ENCODE peak calls at places on chromosome 15, in ten cellular contexts. K is NT2/D1, J is cardiac muscle cell, E is pancreas, H is PC-9, M is mammary epithelial cell, Z is uterus, N is stomach, O is Panc1, G is ovary. T is an unnamed sample. For H3K4me1, the result is how much of the 10 kb centered on the place peaks cover.

GRCh38 chr15:65033659-65034269 is 4.3 kb upstream of the MTFMT start:
- DNase-seq in K (no peak), J (peak), E (no peak), H (no peak), M (peak), Z (no peak), N (no peak), O (no peak), G (no peak), T (peak)

GRCh38 chr15:66294157-66294931 is 976 bp downstream of the DIS3L start:
- DNase-seq in K (no peak), J (peak), E (no peak), H (peak), M (peak), Z (peak), N (no peak), O (peak), G (no peak), T (peak)

GRCh38 chr15:74632601-74633000 is 17.0 kb downstream of the CLK3 start:
- DNase-seq in K (no peak), J (no peak), E (no peak), H (no peak), M (no peak), Z (no peak), N (no peak), O (no peak), G (peak), T (no peak)

GRCh38 chr15:54131410-54131809 is 153.2 kb downstream of the UNC13C start:
- DNase-seq in K (no peak), J (no peak), E (no peak), H (no peak), M (no peak), Z (no peak), N (no peak), O (no peak), G (no peak), T (no peak)

GRCh38 chr15:80530737-80531365 is 126.7 kb downstream of the ARNT2 start:
- DNase-seq in K (no peak), J (peak), E (no peak), H (no peak), M (no peak), Z (no peak), N (no peak), O (no peak), G (no peak), T (no peak)

GRCh38 chr15:57298204-57298603 is 78.1 kb upstream of the CGNL1 start:
- DNase-seq in K (no peak), J (no peak), E (no peak), H (no peak), M (no peak), Z (no peak), N (no peak), O (no peak), G (no peak), T (peak)

GRCh38 chr15:40103124-40103858 is 5.4 kb downstream of the BMF start:
- DNase-seq in K (no peak), J (peak), E (peak), H (peak), M (peak), Z (peak), N (peak), O (no peak), G (peak), T (peak)

GRCh38 chr15:47194718-47195117 is 522.6 kb upstream of the SEMA6D start:
- DNase-seq in K (no peak), J (peak), E (no peak), H (no peak), M (peak), Z (no peak), N (no peak), O (peak), G (no peak), T (no peak)

GRCh38 chr15:75675579-75676404 is 28.1 kb downstream of the SNX33 start:
- DNase-seq in K (no peak), J (no peak), E (no peak), H (no peak), M (no peak), Z (peak), N (no peak), O (no peak), G (no peak), T (no peak)

GRCh38 chr15:72306211-72306785 is 13.7 kb downstream of the CELF6 start:
- DNase-seq in K (peak), J (peak), E (no peak), H (no peak), M (no peak), Z (no peak), N (no peak), O (no peak), G (no peak), T (no peak)

GRCh38 chr15:25089577-25089976 is 134.8 kb downstream of the SNRPN start:
- DNase-seq in K (no peak), J (no peak), E (no peak), H (no peak), M (no peak), Z (no peak), N (no peak), O (no peak), G (no peak), T (no peak)

GRCh38 chr15:92083190-92083589 is 229.7 kb downstream of the SLCO3A1 start:
- DNase-seq in K (no peak), J (no peak), E (no peak), H (no peak), M (no peak), Z (no peak), N (no peak), O (no peak), G (no peak), T (no peak)

GRCh38 chr15:44394062-44394461 is 33.4 kb upstream of the CTDSPL2 start:
- DNase-seq in K (no peak), J (peak), E (no peak), H (no peak), M (no peak), Z (no peak), N (no peak), O (no peak), G (no peak), T (no peak)

GRCh38 chr15:91660174-91660649 is 193.3 kb upstream of the SLCO3A1 start:
- DNase-seq in K (no peak), J (no peak), E (no peak), H (no peak), M (no peak), Z (no peak), N (no peak), O (no peak), G (no peak), T (no peak)

GRCh38 chr15:56074866-56075265 is 81.5 kb upstream of the NEDD4 start:
- DNase-seq in K (no peak), J (no peak), E (no peak), H (no peak), M (no peak), Z (no peak), N (no peak), O (no peak), G (no peak), T (peak)

GRCh38 chr15:28942521-28943035 is 56.8 kb downstream of the APBA2 start:
- DNase-seq in K (no peak), J (no peak), E (no peak), H (no peak), M (no peak), Z (no peak), N (peak), O (no peak), G (peak), T (peak)

GRCh38 chr15:75844629-75845390 is 1.6 kb downstream of the UBE2Q2 start:
- DNase-seq in K (no peak), J (no peak), E (no peak), H (no peak), M (no peak), Z (no peak), N (no peak), O (no peak), G (no peak), T (no peak)

GRCh38 chr15:68318931-68319909 is 41.7 kb downstream of the FEM1B start:
- DNase-seq in K (no peak), J (no peak), E (no peak), H (no peak), M (no peak), Z (no peak), N (no peak), O (no peak), G (peak), T (no peak)

GRCh38 chr15:39698444-39699390 is 83.9 kb downstream of the FSIP1 start:
- DNase-seq in K (no peak), J (peak), E (no peak), H (no peak), M (no peak), Z (no peak), N (no peak), O (no peak), G (no peak), T (no peak)

GRCh38 chr15:39939487-39940452 is 5.9 kb downstream of the EIF2AK4 start:
- DNase-seq in K (no peak), J (no peak), E (no peak), H (no peak), M (no peak), Z (no peak), N (no peak), O (no peak), G (no peak), T (no peak)

GRCh38 chr15:70758790-70759462 is 4.4 kb downstream of the UACA start:
- DNase-seq in K (no peak), J (no peak), E (no peak), H (no peak), M (no peak), Z (no peak), N (no peak), O (no peak), G (no peak), T (no peak)

GRCh38 chr15:28885630-28886430 is at the start of gene APBA2:
- DNase-seq in K (no peak), J (peak), E (peak), H (no peak), M (peak), Z (no peak), N (no peak), O (no peak), G (no peak), T (no peak)

GRCh38 chr15:32869814-32870213 is 152.0 kb downstream of the GREM1 start:
- DNase-seq in K (no peak), J (no peak), E (no peak), H (no peak), M (no peak), Z (no peak), N (no peak), O (no peak), G (no peak), T (peak)
- H3K4me1 ChIP-seq in K (under half), J (under half), E (under half), H (under half), M (under half), Z (under half), N (under half), O (under half), G (under half), T (half or more)

GRCh38 chr15:89326316-89326715 is 8.3 kb downstream of the POLG start:
- DNase-seq in K (no peak), J (no peak), E (no peak), H (no peak), M (no peak), Z (no peak), N (no peak), O (no peak), G (no peak), T (no peak)

GRCh38 chr15:89325039-89325803 is 9.4 kb downstream of the POLG start:
- DNase-seq in K (no peak), J (no peak), E (no peak), H (no peak), M (no peak), Z (no peak), N (no peak), O (no peak), G (no peak), T (no peak)

GRCh38 chr15:89321521-89322410 is 12.9 kb downstream of the POLG start:
- DNase-seq in K (no peak), J (no peak), E (no peak), H (no peak), M (no peak), Z (no peak), N (peak), O (no peak), G (peak), T (no peak)

GRCh38 chr15:89322822-89323221 is 11.8 kb downstream of the POLG start:
- DNase-seq in K (no peak), J (no peak), E (no peak), H (no peak), M (no peak), Z (no peak), N (no peak), O (no peak), G (peak), T (no peak)

DNA sequence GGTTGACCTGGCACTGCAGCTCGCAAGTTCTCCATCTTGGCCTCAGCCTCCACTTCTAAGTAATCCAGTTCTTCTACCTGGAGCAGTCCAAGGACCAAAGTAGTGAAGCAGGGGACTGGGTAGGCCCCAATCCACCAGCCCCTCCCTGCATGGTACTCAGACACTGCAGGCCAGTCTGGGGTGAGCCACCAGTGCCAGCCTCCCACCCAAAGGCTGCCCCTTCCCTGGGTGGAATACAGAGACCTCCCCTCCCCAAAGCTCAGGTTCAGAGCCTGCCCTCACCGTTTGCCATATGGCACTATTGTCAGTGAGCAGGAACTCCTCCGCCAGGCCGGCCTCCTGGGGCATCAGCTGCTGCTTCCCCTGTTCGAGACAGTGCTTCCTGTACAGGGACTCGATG is 10.8 kb downstream of the POLG start:
- DNase-seq in K (no peak), J (no peak), E (no peak), H (no peak), M (no peak), Z (no peak), N (no peak), O (no peak), G (no peak), T (no peak)
- H3K4me1 ChIP-seq in K (under half), J (under half), E (under half), H (under half), M (under half), Z (under half), N (under half), O (under half), G (under half), T (under half)

GRCh38 chr15:31304074-31304648 is 22.5 kb upstream of the KLF13 start:
- DNase-seq in K (no peak), J (no peak), E (no peak), H (no peak), M (no peak), Z (no peak), N (no peak), O (no peak), G (no peak), T (no peak)
- H3K4me1 ChIP-seq in K (under half), J (under half), E (under half), H (under half), M (under half), Z (under half), N (under half), O (under half), G (under half), T (under half)

DNA sequence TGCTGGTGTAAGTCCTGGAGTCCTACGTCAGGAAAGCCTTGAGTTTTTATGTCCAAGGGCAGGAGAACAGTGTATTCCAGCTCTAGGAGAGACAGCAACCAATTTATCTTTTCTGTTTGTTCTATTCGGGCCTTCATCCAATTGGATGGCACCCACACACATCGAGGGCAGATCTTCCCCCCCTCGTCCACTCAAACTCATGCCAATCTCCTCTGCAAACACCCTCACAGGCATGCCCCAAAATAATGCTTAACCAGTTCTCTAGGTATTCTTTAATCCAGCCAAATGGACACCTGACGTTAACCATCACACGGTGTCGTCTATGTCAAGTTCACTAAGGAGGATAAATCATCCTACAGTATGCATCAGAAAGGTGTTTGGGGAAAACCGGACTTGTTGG is 102.5 kb upstream of the TRPM1 start:
- DNase-seq in K (no peak), J (no peak), E (no peak), H (no peak), M (no peak), Z (no peak), N (no peak), O (no peak), G (no peak), T (no peak)
- H3K4me1 ChIP-seq in K (under half), J (under half), E (under half), H (under half), M (under half), Z (under half), N (under half), O (under half), G (under half), T (under half)

GRCh38 chr15:62565620-62566019 is 400.5 kb upstream of the C2CD4B start:
- DNase-seq in K (no peak), J (no peak), E (no peak), H (no peak), M (no peak), Z (no peak), N (no peak), O (no peak), G (no peak), T (no peak)
- H3K4me1 ChIP-seq in K (under half), J (under half), E (under half), H (under half), M (under half), Z (under half), N (under half), O (under half), G (under half), T (under half)

T was measured in SJSA1.